ENCODE peak calls at places on chromosomes 7 and 10, in seven cellular contexts. One of them, this sample, is unnamed. For H3K36me3, the result is how much of the 10 kb centered on the place peaks cover.

GRCh38 chr7:91569702-91570457 is 305.6 kb downstream of the FZD1 start:
- DNase-seq in naive thymus-derived CD4-positive, alpha-beta T cell: no peak
- DNase-seq in CD8-positive, alpha-beta T cell: no peak
- DNase-seq in psoas muscle: no peak
- DNase-seq in IMR-90: no peak
- DNase-seq in hepatocyte: no peak
- DNase-seq in RWPE2: no peak
- DNase-seq in this sample: no peak

GRCh38 chr10:133124357-133125211 is 35.4 kb upstream of the KNDC1 start:
- DNase-seq in naive thymus-derived CD4-positive, alpha-beta T cell: no peak
- DNase-seq in CD8-positive, alpha-beta T cell: no peak
- DNase-seq in psoas muscle: peak
- DNase-seq in IMR-90: no peak
- DNase-seq in hepatocyte: peak
- DNase-seq in RWPE2: peak
- DNase-seq in this sample: no peak

GRCh38 chr10:125982256-125982948 is 86.0 kb downstream of the FANK1 start:
- DNase-seq in naive thymus-derived CD4-positive, alpha-beta T cell: peak
- DNase-seq in CD8-positive, alpha-beta T cell: peak
- DNase-seq in psoas muscle: no peak
- DNase-seq in IMR-90: peak
- DNase-seq in hepatocyte: peak
- DNase-seq in RWPE2: no peak
- DNase-seq in this sample: peak

GRCh38 chr10:100346351-100346764 is 675 bp upstream of the SCD start:
- DNase-seq in naive thymus-derived CD4-positive, alpha-beta T cell: peak
- DNase-seq in CD8-positive, alpha-beta T cell: peak
- DNase-seq in psoas muscle: peak
- DNase-seq in IMR-90: peak
- DNase-seq in hepatocyte: peak
- DNase-seq in RWPE2: peak
- DNase-seq in this sample: peak

GRCh38 chr10:8360814-8361509 is 306.5 kb downstream of the GATA3 start:
- DNase-seq in naive thymus-derived CD4-positive, alpha-beta T cell: no peak
- DNase-seq in CD8-positive, alpha-beta T cell: no peak
- DNase-seq in psoas muscle: no peak
- DNase-seq in IMR-90: no peak
- DNase-seq in hepatocyte: no peak
- DNase-seq in RWPE2: no peak
- DNase-seq in this sample: no peak

GRCh38 chr7:129298268-129298893 is 73.6 kb downstream of the AHCYL2 start:
- DNase-seq in naive thymus-derived CD4-positive, alpha-beta T cell: peak
- DNase-seq in CD8-positive, alpha-beta T cell: peak
- DNase-seq in psoas muscle: peak
- DNase-seq in IMR-90: peak
- DNase-seq in hepatocyte: peak
- DNase-seq in RWPE2: no peak
- DNase-seq in this sample: no peak

GRCh38 chr7:135253851-135254815 is 20.5 kb downstream of the STRA8 start:
- DNase-seq in naive thymus-derived CD4-positive, alpha-beta T cell: no peak
- DNase-seq in CD8-positive, alpha-beta T cell: no peak
- DNase-seq in psoas muscle: peak
- DNase-seq in IMR-90: peak
- DNase-seq in hepatocyte: peak
- DNase-seq in RWPE2: no peak
- DNase-seq in this sample: no peak

GRCh38 chr7:81516898-81517297 is 252.9 kb downstream of the HGF start:
- DNase-seq in naive thymus-derived CD4-positive, alpha-beta T cell: no peak
- DNase-seq in CD8-positive, alpha-beta T cell: no peak
- DNase-seq in psoas muscle: no peak
- DNase-seq in IMR-90: peak
- DNase-seq in hepatocyte: no peak
- DNase-seq in RWPE2: no peak
- DNase-seq in this sample: no peak

GRCh38 chr7:34219153-34219552 is 313.8 kb downstream of the BMPER start:
- DNase-seq in naive thymus-derived CD4-positive, alpha-beta T cell: no peak
- DNase-seq in CD8-positive, alpha-beta T cell: no peak
- DNase-seq in psoas muscle: no peak
- DNase-seq in IMR-90: no peak
- DNase-seq in hepatocyte: no peak
- DNase-seq in RWPE2: no peak
- DNase-seq in this sample: no peak

GRCh38 chr10:29957887-29958330 is 101.5 kb downstream of the JCAD start:
- DNase-seq in naive thymus-derived CD4-positive, alpha-beta T cell: no peak
- DNase-seq in CD8-positive, alpha-beta T cell: no peak
- DNase-seq in psoas muscle: peak
- DNase-seq in IMR-90: no peak
- DNase-seq in hepatocyte: no peak
- DNase-seq in RWPE2: no peak
- DNase-seq in this sample: no peak

GRCh38 chr7:70723339-70723738 is 408.6 kb upstream of the GALNT17 start:
- DNase-seq in naive thymus-derived CD4-positive, alpha-beta T cell: no peak
- DNase-seq in CD8-positive, alpha-beta T cell: no peak
- DNase-seq in psoas muscle: no peak
- DNase-seq in IMR-90: no peak
- DNase-seq in hepatocyte: no peak
- DNase-seq in RWPE2: no peak
- DNase-seq in this sample: no peak

GRCh38 chr7:95473276-95473985 is 12.3 kb upstream of the ASB4 start:
- DNase-seq in naive thymus-derived CD4-positive, alpha-beta T cell: no peak
- DNase-seq in CD8-positive, alpha-beta T cell: no peak
- DNase-seq in psoas muscle: no peak
- DNase-seq in IMR-90: no peak
- DNase-seq in hepatocyte: no peak
- DNase-seq in RWPE2: no peak
- DNase-seq in this sample: no peak

GRCh38 chr10:120507651-120508050 is 50.6 kb downstream of the PLPP4 start:
- DNase-seq in naive thymus-derived CD4-positive, alpha-beta T cell: no peak
- DNase-seq in CD8-positive, alpha-beta T cell: no peak
- DNase-seq in psoas muscle: no peak
- DNase-seq in IMR-90: no peak
- DNase-seq in hepatocyte: no peak
- DNase-seq in RWPE2: no peak
- DNase-seq in this sample: no peak

GRCh38 chr10:116848912-116849270 is 408 bp upstream of the ENO4 start:
- DNase-seq in naive thymus-derived CD4-positive, alpha-beta T cell: no peak
- DNase-seq in CD8-positive, alpha-beta T cell: no peak
- DNase-seq in psoas muscle: no peak
- DNase-seq in IMR-90: no peak
- DNase-seq in hepatocyte: no peak
- DNase-seq in RWPE2: no peak
- DNase-seq in this sample: no peak

GRCh38 chr10:3943695-3944257 is 158.8 kb upstream of the KLF6 start:
- DNase-seq in naive thymus-derived CD4-positive, alpha-beta T cell: no peak
- DNase-seq in CD8-positive, alpha-beta T cell: no peak
- DNase-seq in psoas muscle: no peak
- DNase-seq in IMR-90: no peak
- DNase-seq in hepatocyte: no peak
- DNase-seq in RWPE2: no peak
- DNase-seq in this sample: no peak

GRCh38 chr7:2019693-2020511 is 212.8 kb downstream of the MAD1L1 start:
- DNase-seq in naive thymus-derived CD4-positive, alpha-beta T cell: peak
- DNase-seq in CD8-positive, alpha-beta T cell: peak
- DNase-seq in psoas muscle: peak
- DNase-seq in IMR-90: peak
- DNase-seq in hepatocyte: peak
- DNase-seq in RWPE2: peak
- DNase-seq in this sample: no peak

GRCh38 chr10:6221192-6221940 is 18.6 kb downstream of the PFKFB3 start:
- DNase-seq in naive thymus-derived CD4-positive, alpha-beta T cell: no peak
- DNase-seq in CD8-positive, alpha-beta T cell: no peak
- DNase-seq in psoas muscle: no peak
- DNase-seq in IMR-90: no peak
- DNase-seq in hepatocyte: no peak
- DNase-seq in RWPE2: no peak
- DNase-seq in this sample: no peak
- H3K27ac ChIP-seq in naive thymus-derived CD4-positive, alpha-beta T cell: no peak
- H3K27ac ChIP-seq in CD8-positive, alpha-beta T cell: no peak
- H3K27ac ChIP-seq in psoas muscle: no peak
- H3K27ac ChIP-seq in IMR-90: peak
- H3K27ac ChIP-seq in hepatocyte: no peak
- H3K27ac ChIP-seq in RWPE2: peak
- H3K27ac ChIP-seq in this sample: no peak

DNA sequence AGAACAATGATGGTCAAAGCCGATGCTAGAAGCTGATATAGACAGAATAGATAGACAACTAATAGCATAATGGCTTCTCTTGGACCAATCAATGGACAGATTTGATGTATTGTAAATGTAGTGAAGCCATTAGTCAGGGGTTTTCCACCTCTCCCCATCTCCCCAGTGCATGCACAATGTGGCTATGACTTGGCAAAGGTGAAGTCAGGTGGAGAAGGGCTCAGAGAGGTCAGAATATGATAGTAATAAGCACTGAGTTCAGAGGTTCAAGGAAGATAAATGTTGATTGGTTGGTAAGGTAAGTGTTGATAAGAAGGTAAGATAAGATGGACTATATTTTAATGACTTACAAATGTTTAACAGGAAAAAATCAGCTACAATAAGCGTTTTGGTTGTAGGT is 28.5 kb downstream of the BLNK start:
- DNase-seq in naive thymus-derived CD4-positive, alpha-beta T cell: no peak
- DNase-seq in CD8-positive, alpha-beta T cell: no peak
- DNase-seq in psoas muscle: no peak
- DNase-seq in IMR-90: no peak
- DNase-seq in hepatocyte: no peak
- DNase-seq in RWPE2: no peak
- DNase-seq in this sample: no peak
- H3K36me3 ChIP-seq in naive thymus-derived CD4-positive, alpha-beta T cell: under half
- H3K36me3 ChIP-seq in CD8-positive, alpha-beta T cell: under half
- H3K36me3 ChIP-seq in psoas muscle: under half
- H3K36me3 ChIP-seq in IMR-90: under half
- H3K36me3 ChIP-seq in hepatocyte: under half
- H3K36me3 ChIP-seq in RWPE2: under half
- H3K36me3 ChIP-seq in this sample: under half

GRCh38 chr7:44959433-44959951 is 19.3 kb downstream of the MYO1G start:
- DNase-seq in naive thymus-derived CD4-positive, alpha-beta T cell: no peak
- DNase-seq in CD8-positive, alpha-beta T cell: no peak
- DNase-seq in psoas muscle: no peak
- DNase-seq in IMR-90: peak
- DNase-seq in hepatocyte: no peak
- DNase-seq in RWPE2: peak
- DNase-seq in this sample: no peak
- H3K4me3 ChIP-seq in naive thymus-derived CD4-positive, alpha-beta T cell: no peak
- H3K4me3 ChIP-seq in CD8-positive, alpha-beta T cell: no peak
- H3K4me3 ChIP-seq in psoas muscle: no peak
- H3K4me3 ChIP-seq in IMR-90: no peak
- H3K4me3 ChIP-seq in hepatocyte: no peak
- H3K4me3 ChIP-seq in RWPE2: no peak
- H3K4me3 ChIP-seq in this sample: no peak

GRCh38 chr10:25694976-25695375 is 239.1 kb upstream of the MYO3A start:
- DNase-seq in naive thymus-derived CD4-positive, alpha-beta T cell: no peak
- DNase-seq in CD8-positive, alpha-beta T cell: no peak
- DNase-seq in psoas muscle: no peak
- DNase-seq in IMR-90: no peak
- DNase-seq in hepatocyte: no peak
- DNase-seq in RWPE2: no peak
- DNase-seq in this sample: no peak

GRCh38 chr10:25695586-25695985 is 238.4 kb upstream of the MYO3A start:
- DNase-seq in naive thymus-derived CD4-positive, alpha-beta T cell: no peak
- DNase-seq in CD8-positive, alpha-beta T cell: no peak
- DNase-seq in psoas muscle: no peak
- DNase-seq in IMR-90: no peak
- DNase-seq in hepatocyte: no peak
- DNase-seq in RWPE2: no peak
- DNase-seq in this sample: no peak

GRCh38 chr10:25696013-25696708 is 237.9 kb upstream of the MYO3A start:
- DNase-seq in naive thymus-derived CD4-positive, alpha-beta T cell: no peak
- DNase-seq in CD8-positive, alpha-beta T cell: no peak
- DNase-seq in psoas muscle: no peak
- DNase-seq in IMR-90: no peak
- DNase-seq in hepatocyte: no peak
- DNase-seq in RWPE2: no peak
- DNase-seq in this sample: no peak

GRCh38 chr10:25697412-25697811 is 236.6 kb upstream of the MYO3A start:
- DNase-seq in naive thymus-derived CD4-positive, alpha-beta T cell: no peak
- DNase-seq in CD8-positive, alpha-beta T cell: no peak
- DNase-seq in psoas muscle: no peak
- DNase-seq in IMR-90: no peak
- DNase-seq in hepatocyte: no peak
- DNase-seq in RWPE2: no peak
- DNase-seq in this sample: no peak

GRCh38 chr10:25694206-25694933 is 239.7 kb upstream of the MYO3A start:
- DNase-seq in naive thymus-derived CD4-positive, alpha-beta T cell: no peak
- DNase-seq in CD8-positive, alpha-beta T cell: no peak
- DNase-seq in psoas muscle: no peak
- DNase-seq in IMR-90: no peak
- DNase-seq in hepatocyte: no peak
- DNase-seq in RWPE2: no peak
- DNase-seq in this sample: no peak
- H3K27ac ChIP-seq in naive thymus-derived CD4-positive, alpha-beta T cell: no peak
- H3K27ac ChIP-seq in CD8-positive, alpha-beta T cell: no peak
- H3K27ac ChIP-seq in psoas muscle: no peak
- H3K27ac ChIP-seq in IMR-90: no peak
- H3K27ac ChIP-seq in hepatocyte: no peak
- H3K27ac ChIP-seq in RWPE2: no peak
- H3K27ac ChIP-seq in this sample: no peak

GRCh38 chr7:137881607-137882260 is 35.0 kb upstream of the DGKI start:
- DNase-seq in naive thymus-derived CD4-positive, alpha-beta T cell: no peak
- DNase-seq in CD8-positive, alpha-beta T cell: no peak
- DNase-seq in psoas muscle: no peak
- DNase-seq in IMR-90: no peak
- DNase-seq in hepatocyte: no peak
- DNase-seq in RWPE2: no peak
- DNase-seq in this sample: no peak
- H3K36me3 ChIP-seq in naive thymus-derived CD4-positive, alpha-beta T cell: half or more
- H3K36me3 ChIP-seq in CD8-positive, alpha-beta T cell: under half
- H3K36me3 ChIP-seq in psoas muscle: half or more
- H3K36me3 ChIP-seq in IMR-90: half or more
- H3K36me3 ChIP-seq in hepatocyte: under half
- H3K36me3 ChIP-seq in RWPE2: half or more
- H3K36me3 ChIP-seq in this sample: under half

DNA sequence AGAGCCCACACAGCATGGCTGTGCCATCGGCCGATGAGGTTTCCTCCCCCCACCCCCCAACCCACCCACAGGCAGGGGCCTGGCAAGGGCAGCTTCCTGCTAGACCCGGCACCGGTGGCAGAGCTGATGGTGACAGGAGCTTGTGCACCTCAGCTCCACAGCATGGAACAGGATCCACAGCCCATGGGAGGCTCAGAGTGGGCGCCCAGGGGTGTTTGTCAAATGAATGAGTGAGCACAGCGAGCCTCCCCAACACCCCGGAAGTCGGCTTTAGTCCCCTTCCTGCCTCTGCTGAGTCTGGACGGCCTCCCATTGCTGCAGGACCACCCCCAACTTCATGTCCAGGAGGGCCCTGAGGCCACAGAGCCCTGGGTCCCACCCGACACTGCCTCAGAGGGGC is 68.9 kb downstream of the PDGFA start:
- DNase-seq in naive thymus-derived CD4-positive, alpha-beta T cell: no peak
- DNase-seq in CD8-positive, alpha-beta T cell: no peak
- DNase-seq in psoas muscle: no peak
- DNase-seq in IMR-90: no peak
- DNase-seq in hepatocyte: no peak
- DNase-seq in RWPE2: no peak
- DNase-seq in this sample: no peak
- H3K4me3 ChIP-seq in naive thymus-derived CD4-positive, alpha-beta T cell: no peak
- H3K4me3 ChIP-seq in CD8-positive, alpha-beta T cell: no peak
- H3K4me3 ChIP-seq in psoas muscle: no peak
- H3K4me3 ChIP-seq in IMR-90: no peak
- H3K4me3 ChIP-seq in hepatocyte: no peak
- H3K4me3 ChIP-seq in RWPE2: no peak
- H3K4me3 ChIP-seq in this sample: no peak

This sample was measured in iPS DF 6.9.